ENCODE peak calls at places on chromosomes 13 and 19, in ten cellular contexts. Y is K562, K is kidney epithelial cell, E is choroid plexus epithelial cell, C is fibroblast of the aortic adventitia, P is endothelial cell of umbilical vein, D is AG04450, H is OCI-LY7, T is left lung, N is adrenal gland. V is an unnamed sample.
A peak's percentile ranks its signal among the peaks of the same experiment; 100 is the strongest.

GRCh38 chr19:58093071-58093470 is 5.0 kb downstream of the ZSCAN18 start:
- DNase-seq in P (no peak), Y (no peak), D (no peak), E (no peak), H (no peak), K (no peak), T (no peak), C (no peak), N (no peak), V (no peak)

GRCh38 chr19:38005224-38005614 is 98.2 kb downstream of the SIPA1L3 start:
- DNase-seq in K (no peak), H (no peak), P (no peak), Y (no peak), E (no peak), T (no peak), N (no peak), C (no peak), D (no peak), V (no peak)

GRCh38 chr19:19386373-19386869 is 19.1 kb upstream of the GATAD2A start:
- DNase-seq in K (no peak), N (no peak), T (no peak), D (no peak), Y (peak; percentile 46), P (no peak), H (no peak), E (no peak), C (no peak), V (no peak)

GRCh38 chr19:1181606-1182005 is 7.5 kb upstream of the SBNO2 start:
- DNase-seq in D (no peak), Y (no peak), C (no peak), E (no peak), H (no peak), P (no peak), T (peak; percentile 89), K (no peak), N (no peak), V (no peak)

GRCh38 chr19:3227054-3227626 is 2.7 kb downstream of the CELF5 start:
- DNase-seq in D (no peak), H (no peak), K (no peak), T (no peak), E (no peak), N (no peak), C (no peak), P (no peak), Y (no peak), V (no peak)

GRCh38 chr13:77460195-77460594 is 75.3 kb upstream of the SCEL start:
- DNase-seq in K (no peak), E (no peak), N (no peak), P (no peak), T (no peak), H (peak; percentile 18), C (peak; percentile 26), D (no peak), Y (no peak), V (no peak)

GRCh38 chr19:16076958-16077611 is 790 bp downstream of the TPM4 start:
- DNase-seq in D (no peak), E (no peak), Y (peak; percentile 41), T (peak; percentile 90), K (no peak), C (no peak), N (no peak), P (peak; percentile 35), H (peak; percentile 59), V (no peak)

GRCh38 chr19:27974082-27974513 is 1238.9 kb downstream of the UQCRFS1 start:
- DNase-seq in H (peak; percentile 31), C (peak; percentile 50), N (peak; percentile 62), E (peak; percentile 58), Y (peak; percentile 26), K (no peak), P (no peak), T (no peak), D (no peak), V (peak; percentile 72)

GRCh38 chr19:30374791-30375650 is 2.8 kb downstream of the ZNF536 start:
- DNase-seq in C (no peak), K (no peak), E (no peak), N (peak; percentile 38), P (no peak), T (no peak), D (no peak), Y (no peak), H (no peak), V (no peak)

GRCh38 chr13:25963681-25964080 is 88.1 kb downstream of the SHISA2 start:
- DNase-seq in T (no peak), P (peak; percentile 38), N (no peak), Y (no peak), E (peak; percentile 59), K (no peak), C (no peak), H (no peak), D (no peak), V (no peak)

GRCh38 chr13:47413112-47413511 is 516.3 kb upstream of the HTR2A start:
- DNase-seq in C (peak; percentile 18), D (no peak), K (no peak), H (no peak), T (no peak), P (no peak), N (no peak), E (peak; percentile 8), Y (no peak), V (peak; percentile 69)

GRCh38 chr19:11198769-11199469 is 1.6 kb upstream of the KANK2 start:
- DNase-seq in T (no peak), Y (no peak), P (no peak), K (no peak), C (no peak), H (no peak), D (no peak), N (no peak), E (no peak), V (peak; percentile 21)

GRCh38 chr13:31044658-31045620 is 112.5 kb downstream of the TEX26 start:
- DNase-seq in H (no peak), Y (no peak), N (no peak), C (no peak), P (peak; percentile 7), E (no peak), D (no peak), K (no peak), T (no peak), V (no peak)

GRCh38 chr13:31042084-31042483 is 109.6 kb downstream of the TEX26 start:
- DNase-seq in N (no peak), K (no peak), H (no peak), P (no peak), C (no peak), D (no peak), E (no peak), Y (no peak), T (no peak), V (no peak)

GRCh38 chr13:31045621-31046081 is 113.2 kb downstream of the TEX26 start:
- DNase-seq in E (peak; percentile 97), N (peak; percentile 75), C (peak; percentile 92), P (peak; percentile 92), H (no peak), K (peak; percentile 87), D (peak; percentile 86), Y (peak; percentile 30), T (peak; percentile 88), V (peak; percentile 88)

GRCh38 chr13:31043891-31044657 is 111.6 kb downstream of the TEX26 start:
- DNase-seq in H (peak; percentile 84), K (no peak), E (peak; percentile 91), Y (peak; percentile 76), T (peak; percentile 92), P (peak; percentile 83), D (peak; percentile 57), N (peak; percentile 92), C (peak; percentile 86), V (no peak)

GRCh38 chr13:31042501-31043165 is 110.2 kb downstream of the TEX26 start:
- DNase-seq in D (no peak), T (no peak), P (no peak), Y (no peak), N (no peak), C (no peak), K (no peak), H (peak; percentile 66), E (no peak), V (no peak)
- H3K4me3 ChIP-seq in D (no peak overlapping the region), T (no peak overlapping the region), P (no peak overlapping the region), Y (no peak overlapping the region), N (no peak overlapping the region), C (no peak overlapping the region), K (no peak overlapping the region), H (no peak overlapping the region), E (no peak overlapping the region), V (no peak overlapping the region)

DNA sequence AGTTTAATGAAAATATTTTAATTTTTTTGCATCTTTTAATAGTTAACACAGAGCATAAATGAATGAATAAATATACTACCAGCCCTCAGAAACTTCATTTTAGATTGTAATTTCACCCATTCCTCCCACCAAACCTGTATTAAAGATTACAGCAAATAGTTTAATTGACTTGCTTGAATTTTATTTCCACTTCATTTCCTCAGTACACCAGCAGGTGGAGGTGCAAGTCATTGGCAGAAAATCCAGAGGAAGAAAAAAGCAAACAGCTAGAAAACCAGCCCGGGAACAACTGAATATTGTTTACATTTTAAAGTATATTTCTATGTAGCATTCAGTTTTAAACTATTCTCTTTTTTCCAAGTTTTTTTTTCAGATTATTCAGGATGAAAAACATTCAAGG is 177.8 kb downstream of the OLFM4 start:
- DNase-seq in Y (no peak), C (no peak), E (peak; percentile 4), D (no peak), H (peak; percentile 1), T (no peak), K (no peak), P (no peak), N (no peak), V (no peak)
- TF ChIP-seq CTCF in Y (peak; percentile 18), C (no peak), E (peak; percentile 41), D (peak; percentile 27), H (peak; percentile 72), T (no peak), K (peak; percentile 54), P (no peak), N (no peak), V (peak; percentile 51)

DNA sequence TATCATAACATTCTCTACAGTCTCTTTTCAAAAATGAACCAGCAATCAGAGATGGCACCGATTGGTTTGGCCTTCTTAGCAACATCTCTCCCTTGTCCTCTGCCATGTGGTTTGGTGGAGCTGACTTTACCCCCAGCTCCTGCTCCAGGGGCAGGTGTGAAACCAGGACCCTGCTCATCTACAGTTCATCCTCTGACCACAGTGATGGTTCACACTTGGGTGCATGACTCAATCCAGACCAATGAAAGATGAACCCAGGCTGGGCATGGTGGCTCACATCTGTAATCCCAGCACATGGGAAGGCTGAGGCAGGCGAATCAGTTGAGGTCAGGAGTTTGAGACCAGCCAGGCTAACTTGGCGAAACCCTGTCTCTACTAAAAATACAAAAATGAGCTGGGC is 33.6 kb upstream of the FFAR2 start:
- DNase-seq in K (no peak), D (no peak), P (no peak), N (no peak), H (no peak), C (no peak), Y (no peak), E (no peak), T (no peak), V (no peak)
- H3K4me3 ChIP-seq in K (no peak overlapping the region), D (no peak overlapping the region), P (no peak overlapping the region), N (no peak overlapping the region), H (no peak overlapping the region), C (no peak overlapping the region), Y (no peak overlapping the region), E (no peak overlapping the region), T (no peak overlapping the region), V (no peak overlapping the region)

DNA sequence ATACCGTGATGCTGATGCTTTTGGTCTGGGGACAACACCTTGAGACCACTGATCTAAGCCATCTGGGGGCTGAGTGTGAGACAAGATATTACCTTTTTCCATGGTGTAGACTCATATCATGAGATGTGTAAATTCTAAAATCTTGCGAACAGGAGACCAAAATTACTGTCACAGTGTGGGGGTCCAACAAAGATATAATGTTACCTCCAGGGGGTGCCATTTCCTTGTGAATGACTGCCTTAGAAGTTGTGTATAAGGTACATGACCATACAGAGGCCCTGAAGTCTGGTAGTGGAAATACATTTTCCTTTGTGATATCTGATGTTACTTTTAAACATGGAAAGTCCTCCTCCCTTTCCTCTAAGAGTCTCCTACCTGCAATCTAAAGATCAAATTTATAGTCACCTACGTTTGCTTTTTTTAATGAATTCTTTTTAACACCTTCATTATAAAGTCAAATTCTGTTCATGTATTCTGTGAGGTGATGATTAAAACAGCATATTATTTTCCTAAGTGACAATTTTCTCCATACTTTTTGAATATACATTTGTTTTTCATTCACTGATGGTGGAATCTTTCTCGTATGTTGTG is 113.5 kb downstream of the RFC3 start:
- DNase-seq in K (no peak), H (peak; percentile 73), T (no peak), D (no peak), C (peak; percentile 76), E (peak; percentile 80), N (no peak), P (peak; percentile 39), Y (peak; percentile 12), V (no peak)
- TF ChIP-seq CTCF in K (peak; percentile 41), H (peak; percentile 85), T (peak; percentile 15), D (peak; percentile 65), C (peak; percentile 50), E (peak; percentile 62), N (peak; percentile 10), P (peak; percentile 52), Y (peak; percentile 47), V (peak; percentile 53)